ENCODE peak calls at places on chromosomes 16 and 17, in six cellular contexts. T, M, K, E, Z and F are unnamed samples.

GRCh38 chr16:4634768-4635167 is 10.1 kb downstream of the MGRN1 start:
- DNase-seq in T (no peak), M (no peak), K (no peak), E (no peak), Z (no peak), F (no peak)

GRCh38 chr17:54977744-54978143 is 9.2 kb downstream of the STXBP4 start:
- DNase-seq in T (no peak), M (no peak), K (no peak), E (no peak), Z (no peak), F (no peak)

GRCh38 chr17:8707591-8708453 is 36.8 kb downstream of the CCDC42 start:
- DNase-seq in T (no peak), M (no peak), K (no peak), E (no peak), Z (no peak), F (no peak)

GRCh38 chr16:78530283-78530682 is 430.8 kb downstream of the WWOX start:
- DNase-seq in T (no peak), M (no peak), K (no peak), E (no peak), Z (no peak), F (no peak)

GRCh38 chr17:10699861-10700260 is 2.5 kb downstream of the ADPRM start:
- DNase-seq in T (no peak), M (no peak), K (no peak), E (no peak), Z (no peak), F (no peak)

GRCh38 chr16:70717065-70717464 is 31.2 kb upstream of the MTSS2 start:
- DNase-seq in T (no peak), M (no peak), K (no peak), E (no peak), Z (no peak), F (no peak)

GRCh38 chr17:30600062-30600829 is 123.0 kb downstream of the GOSR1 start:
- DNase-seq in T (peak), M (peak), K (peak), E (peak), Z (peak), F (peak)

GRCh38 chr17:29855686-29856085 is 74.3 kb downstream of the SSH2 start:
- DNase-seq in T (no peak), M (no peak), K (no peak), E (no peak), Z (no peak), F (no peak)

GRCh38 chr17:9072626-9073339 is 51.5 kb downstream of the NTN1 start:
- DNase-seq in T (no peak), M (no peak), K (no peak), E (peak), Z (peak), F (no peak)

GRCh38 chr16:3112058-3112880 is at the start of gene ZNF205:
- DNase-seq in T (peak), M (no peak), K (no peak), E (peak), Z (peak), F (peak)

GRCh38 chr16:25585526-25585925 is 106.2 kb upstream of the HS3ST4 start:
- DNase-seq in T (no peak), M (no peak), K (no peak), E (no peak), Z (no peak), F (no peak)

GRCh38 chr17:83180996-83181481 is 101.6 kb downstream of the METRNL start:
- DNase-seq in T (no peak), M (no peak), K (no peak), E (no peak), Z (no peak), F (peak)

GRCh38 chr17:27805520-27806146 is 5.3 kb upstream of the NOS2 start:
- DNase-seq in T (peak), M (peak), K (peak), E (peak), Z (peak), F (peak)

GRCh38 chr17:53316988-53317387 is 505.7 kb upstream of the KIF2B start:
- DNase-seq in T (no peak), M (no peak), K (no peak), E (no peak), Z (no peak), F (no peak)

GRCh38 chr17:49574283-49574892 is 1.3 kb upstream of the NXPH3 start:
- DNase-seq in T (no peak), M (no peak), K (no peak), E (peak), Z (peak), F (no peak)

GRCh38 chr17:39235555-39236221 is 9.9 kb upstream of the STAC2 start:
- DNase-seq in T (peak), M (peak), K (no peak), E (no peak), Z (no peak), F (peak)

GRCh38 chr17:48634446-48635208 is 8.5 kb upstream of the HOXB9 start:
- DNase-seq in T (no peak), M (no peak), K (no peak), E (no peak), Z (no peak), F (no peak)

GRCh38 chr16:72247821-72248253 is 75.9 kb upstream of the PMFBP1 start:
- DNase-seq in T (no peak), M (no peak), K (no peak), E (no peak), Z (no peak), F (no peak)

GRCh38 chr17:47728214-47728877 is 4.7 kb upstream of the TBX21 start:
- DNase-seq in T (no peak), M (no peak), K (no peak), E (no peak), Z (peak), F (no peak)

GRCh38 chr17:67194134-67194533 is 50.9 kb downstream of the HELZ start:
- DNase-seq in T (no peak), M (peak), K (no peak), E (no peak), Z (no peak), F (no peak)

GRCh38 chr17:8865385-8865784 is 2.1 kb downstream of the PIK3R6 start:
- DNase-seq in T (no peak), M (no peak), K (no peak), E (no peak), Z (no peak), F (no peak)

GRCh38 chr16:4193920-4194319 is 48.0 kb downstream of the SRL start:
- DNase-seq in T (no peak), M (no peak), K (no peak), E (no peak), Z (no peak), F (no peak)